ENCODE peak calls at places on chromosomes 7 and 10, in nine cellular contexts. One of them, this sample, is unnamed.

GRCh38 chr7:1848013-1848640 is 178.1 kb downstream of the ELFN1 start:
- DNase-seq in mucosa of descending colon: peak; percentile 12
- DNase-seq in SJSA1: no peak
- DNase-seq in astrocyte of the spinal cord: no peak
- DNase-seq in CD4-positive, CD25-positive, alpha-beta regulatory T cell: no peak
- DNase-seq in cardiac muscle cell: no peak
- DNase-seq in adipocyte: no peak
- DNase-seq in NT2/D1: no peak
- DNase-seq in A549: no peak
- DNase-seq in this sample: no peak

GRCh38 chr7:117809958-117810357 is 63.3 kb downstream of the CTTNBP2 start:
- DNase-seq in mucosa of descending colon: no peak
- DNase-seq in SJSA1: no peak
- DNase-seq in astrocyte of the spinal cord: no peak
- DNase-seq in CD4-positive, CD25-positive, alpha-beta regulatory T cell: no peak
- DNase-seq in cardiac muscle cell: no peak
- DNase-seq in adipocyte: no peak
- DNase-seq in NT2/D1: no peak
- DNase-seq in A549: no peak
- DNase-seq in this sample: no peak

GRCh38 chr7:130793855-130794618 is 60.0 kb upstream of the KLF14 start:
- DNase-seq in mucosa of descending colon: no peak
- DNase-seq in SJSA1: no peak
- DNase-seq in astrocyte of the spinal cord: peak; percentile 51
- DNase-seq in CD4-positive, CD25-positive, alpha-beta regulatory T cell: no peak
- DNase-seq in cardiac muscle cell: peak; percentile 6
- DNase-seq in adipocyte: peak; percentile 59
- DNase-seq in NT2/D1: no peak
- DNase-seq in A549: no peak
- DNase-seq in this sample: no peak

GRCh38 chr7:45589061-45589460 is 14.9 kb downstream of the ADCY1 start:
- DNase-seq in mucosa of descending colon: no peak
- DNase-seq in SJSA1: no peak
- DNase-seq in astrocyte of the spinal cord: no peak
- DNase-seq in CD4-positive, CD25-positive, alpha-beta regulatory T cell: no peak
- DNase-seq in cardiac muscle cell: no peak
- DNase-seq in adipocyte: no peak
- DNase-seq in NT2/D1: no peak
- DNase-seq in A549: no peak
- DNase-seq in this sample: no peak

GRCh38 chr10:23391817-23392216 is 47.1 kb upstream of the OTUD1 start:
- DNase-seq in mucosa of descending colon: no peak
- DNase-seq in SJSA1: no peak
- DNase-seq in astrocyte of the spinal cord: no peak
- DNase-seq in CD4-positive, CD25-positive, alpha-beta regulatory T cell: no peak
- DNase-seq in cardiac muscle cell: no peak
- DNase-seq in adipocyte: no peak
- DNase-seq in NT2/D1: no peak
- DNase-seq in A549: no peak
- DNase-seq in this sample: no peak

GRCh38 chr7:73828107-73828803 is 2.5 kb upstream of the CLDN4 start:
- DNase-seq in mucosa of descending colon: peak; percentile 88
- DNase-seq in SJSA1: no peak
- DNase-seq in astrocyte of the spinal cord: no peak
- DNase-seq in CD4-positive, CD25-positive, alpha-beta regulatory T cell: no peak
- DNase-seq in cardiac muscle cell: peak; percentile 40
- DNase-seq in adipocyte: no peak
- DNase-seq in NT2/D1: no peak
- DNase-seq in A549: peak; percentile 67
- DNase-seq in this sample: peak; percentile 99

GRCh38 chr7:137609500-137609899 is 237.3 kb downstream of the DGKI start:
- DNase-seq in mucosa of descending colon: no peak
- DNase-seq in SJSA1: no peak
- DNase-seq in astrocyte of the spinal cord: peak; percentile 10
- DNase-seq in CD4-positive, CD25-positive, alpha-beta regulatory T cell: no peak
- DNase-seq in cardiac muscle cell: peak; percentile 25
- DNase-seq in adipocyte: no peak
- DNase-seq in NT2/D1: no peak
- DNase-seq in A549: no peak
- DNase-seq in this sample: no peak

GRCh38 chr7:152512711-152513110 is 76.9 kb upstream of the KMT2C start:
- DNase-seq in mucosa of descending colon: no peak
- DNase-seq in SJSA1: no peak
- DNase-seq in astrocyte of the spinal cord: no peak
- DNase-seq in CD4-positive, CD25-positive, alpha-beta regulatory T cell: peak; percentile 20
- DNase-seq in cardiac muscle cell: no peak
- DNase-seq in adipocyte: no peak
- DNase-seq in NT2/D1: no peak
- DNase-seq in A549: no peak
- DNase-seq in this sample: no peak

GRCh38 chr7:31373337-31374289 is 33.1 kb upstream of the NEUROD6 start:
- DNase-seq in mucosa of descending colon: no peak
- DNase-seq in SJSA1: peak; percentile 56
- DNase-seq in astrocyte of the spinal cord: peak; percentile 45
- DNase-seq in CD4-positive, CD25-positive, alpha-beta regulatory T cell: no peak
- DNase-seq in cardiac muscle cell: peak; percentile 65
- DNase-seq in adipocyte: peak; percentile 54
- DNase-seq in NT2/D1: peak; percentile 89
- DNase-seq in A549: peak; percentile 76
- DNase-seq in this sample: peak; percentile 22

GRCh38 chr7:18212788-18213187 is 185.1 kb upstream of the PRPS1L1 start:
- DNase-seq in mucosa of descending colon: no peak
- DNase-seq in SJSA1: no peak
- DNase-seq in astrocyte of the spinal cord: peak; percentile 26
- DNase-seq in CD4-positive, CD25-positive, alpha-beta regulatory T cell: no peak
- DNase-seq in cardiac muscle cell: peak; percentile 79
- DNase-seq in adipocyte: peak; percentile 95
- DNase-seq in NT2/D1: no peak
- DNase-seq in A549: no peak
- DNase-seq in this sample: no peak

GRCh38 chr7:85464042-85464651 is 277.3 kb upstream of the SEMA3D start:
- DNase-seq in mucosa of descending colon: no peak
- DNase-seq in SJSA1: no peak
- DNase-seq in astrocyte of the spinal cord: peak; percentile 19
- DNase-seq in CD4-positive, CD25-positive, alpha-beta regulatory T cell: no peak
- DNase-seq in cardiac muscle cell: peak; percentile 28
- DNase-seq in adipocyte: peak; percentile 58
- DNase-seq in NT2/D1: no peak
- DNase-seq in A549: no peak
- DNase-seq in this sample: no peak

GRCh38 chr7:100064162-100064561 is 14.6 kb downstream of the ZSCAN21 start:
- DNase-seq in mucosa of descending colon: no peak
- DNase-seq in SJSA1: no peak
- DNase-seq in astrocyte of the spinal cord: no peak
- DNase-seq in CD4-positive, CD25-positive, alpha-beta regulatory T cell: no peak
- DNase-seq in cardiac muscle cell: no peak
- DNase-seq in adipocyte: no peak
- DNase-seq in NT2/D1: no peak
- DNase-seq in A549: no peak
- DNase-seq in this sample: no peak

GRCh38 chr7:37690206-37690605 is 6.6 kb downstream of the GPR141 start:
- DNase-seq in mucosa of descending colon: no peak
- DNase-seq in SJSA1: no peak
- DNase-seq in astrocyte of the spinal cord: no peak
- DNase-seq in CD4-positive, CD25-positive, alpha-beta regulatory T cell: no peak
- DNase-seq in cardiac muscle cell: no peak
- DNase-seq in adipocyte: no peak
- DNase-seq in NT2/D1: no peak
- DNase-seq in A549: no peak
- DNase-seq in this sample: no peak
- H3K4me3 ChIP-seq in mucosa of descending colon: no peak overlapping the region
- H3K4me3 ChIP-seq in SJSA1: no peak overlapping the region
- H3K4me3 ChIP-seq in astrocyte of the spinal cord: no peak overlapping the region
- H3K4me3 ChIP-seq in CD4-positive, CD25-positive, alpha-beta regulatory T cell: no peak overlapping the region
- H3K4me3 ChIP-seq in cardiac muscle cell: no peak overlapping the region
- H3K4me3 ChIP-seq in adipocyte: no peak overlapping the region
- H3K4me3 ChIP-seq in NT2/D1: no peak overlapping the region
- H3K4me3 ChIP-seq in A549: no peak overlapping the region
- H3K4me3 ChIP-seq in this sample: no peak overlapping the region

DNA sequence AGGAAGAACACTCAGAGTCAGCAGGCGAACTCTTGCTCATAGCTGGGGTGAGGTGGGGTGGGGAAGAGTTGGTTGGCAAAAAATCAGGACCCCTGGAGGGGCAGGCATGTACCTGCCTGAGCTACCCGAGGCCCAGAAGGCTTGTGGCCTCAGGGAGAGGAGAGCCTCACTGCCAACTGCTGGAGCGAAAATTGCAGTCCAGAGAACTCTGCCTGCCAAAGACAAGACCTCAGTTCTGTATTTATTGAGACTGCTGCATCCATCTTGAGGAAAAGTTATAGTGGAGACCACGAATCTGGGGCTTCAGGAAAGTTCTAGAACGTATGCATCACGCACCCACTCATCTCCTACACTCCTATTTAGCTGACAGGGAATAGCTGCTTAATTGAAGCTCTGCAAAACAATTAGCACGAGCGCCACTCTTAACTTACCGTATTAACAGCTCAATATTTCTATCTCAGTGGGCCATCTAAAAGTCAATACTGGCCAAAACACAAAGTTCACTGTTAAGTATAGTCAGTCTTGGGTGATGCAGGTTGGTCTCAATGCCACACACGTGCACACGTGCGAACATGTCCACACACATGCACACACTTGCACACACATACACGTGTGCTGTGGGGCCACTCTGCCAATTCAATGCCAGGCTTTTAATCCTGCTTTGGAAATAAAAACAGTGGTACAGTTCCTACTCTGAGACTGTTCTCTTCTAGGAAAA is 105.3 kb downstream of the GRB10 start:
- DNase-seq in mucosa of descending colon: no peak
- DNase-seq in SJSA1: no peak
- DNase-seq in astrocyte of the spinal cord: no peak
- DNase-seq in CD4-positive, CD25-positive, alpha-beta regulatory T cell: no peak
- DNase-seq in cardiac muscle cell: no peak
- DNase-seq in adipocyte: no peak
- DNase-seq in NT2/D1: no peak
- DNase-seq in A549: no peak
- DNase-seq in this sample: no peak
- H3K4me3 ChIP-seq in mucosa of descending colon: no peak overlapping the region
- H3K4me3 ChIP-seq in SJSA1: no peak overlapping the region
- H3K4me3 ChIP-seq in astrocyte of the spinal cord: no peak overlapping the region
- H3K4me3 ChIP-seq in CD4-positive, CD25-positive, alpha-beta regulatory T cell: no peak overlapping the region
- H3K4me3 ChIP-seq in cardiac muscle cell: no peak overlapping the region
- H3K4me3 ChIP-seq in adipocyte: no peak overlapping the region
- H3K4me3 ChIP-seq in NT2/D1: no peak overlapping the region
- H3K4me3 ChIP-seq in A549: no peak overlapping the region
- H3K4me3 ChIP-seq in this sample: no peak overlapping the region

GRCh38 chr10:61992059-61992460 is 90.6 kb downstream of the ARID5B start:
- DNase-seq in mucosa of descending colon: no peak
- DNase-seq in SJSA1: no peak
- DNase-seq in astrocyte of the spinal cord: no peak
- DNase-seq in CD4-positive, CD25-positive, alpha-beta regulatory T cell: no peak
- DNase-seq in cardiac muscle cell: peak; percentile 81
- DNase-seq in adipocyte: peak; percentile 50
- DNase-seq in NT2/D1: no peak
- DNase-seq in A549: no peak
- DNase-seq in this sample: no peak

GRCh38 chr10:61994404-61995031 is 93.0 kb downstream of the ARID5B start:
- DNase-seq in mucosa of descending colon: no peak
- DNase-seq in SJSA1: no peak
- DNase-seq in astrocyte of the spinal cord: no peak
- DNase-seq in CD4-positive, CD25-positive, alpha-beta regulatory T cell: no peak
- DNase-seq in cardiac muscle cell: no peak
- DNase-seq in adipocyte: no peak
- DNase-seq in NT2/D1: no peak
- DNase-seq in A549: no peak
- DNase-seq in this sample: no peak

GRCh38 chr10:61995093-61995492 is 93.6 kb downstream of the ARID5B start:
- DNase-seq in mucosa of descending colon: no peak
- DNase-seq in SJSA1: no peak
- DNase-seq in astrocyte of the spinal cord: no peak
- DNase-seq in CD4-positive, CD25-positive, alpha-beta regulatory T cell: no peak
- DNase-seq in cardiac muscle cell: no peak
- DNase-seq in adipocyte: no peak
- DNase-seq in NT2/D1: no peak
- DNase-seq in A549: no peak
- DNase-seq in this sample: no peak

GRCh38 chr10:61992683-61993629 is 91.5 kb downstream of the ARID5B start:
- DNase-seq in mucosa of descending colon: no peak
- DNase-seq in SJSA1: no peak
- DNase-seq in astrocyte of the spinal cord: peak; percentile 90
- DNase-seq in CD4-positive, CD25-positive, alpha-beta regulatory T cell: peak; percentile 87
- DNase-seq in cardiac muscle cell: peak; percentile 97
- DNase-seq in adipocyte: peak; percentile 94
- DNase-seq in NT2/D1: no peak
- DNase-seq in A549: no peak
- DNase-seq in this sample: no peak

GRCh38 chr10:61993676-61994401 is 92.3 kb downstream of the ARID5B start:
- DNase-seq in mucosa of descending colon: no peak
- DNase-seq in SJSA1: no peak
- DNase-seq in astrocyte of the spinal cord: peak; percentile 71
- DNase-seq in CD4-positive, CD25-positive, alpha-beta regulatory T cell: peak; percentile 48
- DNase-seq in cardiac muscle cell: peak; percentile 58
- DNase-seq in adipocyte: peak; percentile 58
- DNase-seq in NT2/D1: no peak
- DNase-seq in A549: no peak
- DNase-seq in this sample: no peak
- H3K4me3 ChIP-seq in mucosa of descending colon: no peak overlapping the region
- H3K4me3 ChIP-seq in SJSA1: no peak overlapping the region
- H3K4me3 ChIP-seq in astrocyte of the spinal cord: no peak overlapping the region
- H3K4me3 ChIP-seq in CD4-positive, CD25-positive, alpha-beta regulatory T cell: peak overlapping the region; percentile 87
- H3K4me3 ChIP-seq in cardiac muscle cell: no peak overlapping the region
- H3K4me3 ChIP-seq in adipocyte: peak overlapping the region; percentile 75
- H3K4me3 ChIP-seq in NT2/D1: no peak overlapping the region
- H3K4me3 ChIP-seq in A549: no peak overlapping the region
- H3K4me3 ChIP-seq in this sample: no peak overlapping the region

DNA sequence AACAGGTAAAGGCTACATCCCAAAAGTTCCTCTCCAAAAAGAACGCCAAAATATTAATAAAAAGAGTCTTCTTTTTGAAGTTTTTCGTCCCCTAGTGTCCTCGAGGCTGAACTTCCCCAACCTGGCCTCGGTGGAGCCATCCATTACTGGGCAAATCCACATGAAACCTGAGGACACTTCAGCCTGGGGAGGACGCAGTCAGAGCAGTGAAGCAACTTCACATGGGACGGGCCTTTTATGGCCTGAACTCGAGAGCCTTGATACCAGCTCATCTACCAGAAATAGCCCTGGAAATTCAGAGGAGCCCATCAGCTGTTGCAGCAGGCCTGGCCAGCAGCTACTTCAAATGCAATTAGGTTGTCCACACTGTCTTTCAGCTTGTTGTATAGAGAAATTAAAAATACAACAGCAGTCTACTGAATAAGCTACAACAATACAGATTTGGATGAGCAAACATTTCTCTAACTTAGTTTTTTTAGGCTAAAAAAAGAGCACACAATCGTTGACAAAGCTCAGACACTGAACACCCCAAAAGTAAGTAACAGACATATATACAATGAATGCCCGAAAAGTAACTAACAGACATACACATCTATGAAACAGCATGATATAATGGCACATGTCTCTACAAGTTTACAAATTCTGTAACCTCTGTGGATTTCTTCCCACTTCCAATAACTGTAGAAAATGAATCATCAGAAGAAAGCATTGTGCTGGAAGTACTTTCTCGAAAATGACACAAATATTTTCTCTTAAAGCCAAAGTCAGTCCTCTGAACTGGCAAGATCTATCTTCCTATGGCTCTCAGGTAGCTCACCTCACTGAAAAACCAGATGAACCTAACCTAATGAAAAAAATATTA is at the start of gene SVIL:
- DNase-seq in mucosa of descending colon: peak; percentile 63
- DNase-seq in SJSA1: no peak
- DNase-seq in astrocyte of the spinal cord: peak; percentile 78
- DNase-seq in CD4-positive, CD25-positive, alpha-beta regulatory T cell: no peak
- DNase-seq in cardiac muscle cell: peak; percentile 71
- DNase-seq in adipocyte: peak; percentile 53
- DNase-seq in NT2/D1: no peak
- DNase-seq in A549: no peak
- DNase-seq in this sample: no peak
- H3K4me3 ChIP-seq in mucosa of descending colon: no peak within 1 kb of the TSS
- H3K4me3 ChIP-seq in SJSA1: no peak within 1 kb of the TSS
- H3K4me3 ChIP-seq in astrocyte of the spinal cord: peak within 1 kb of the TSS; percentile 17
- H3K4me3 ChIP-seq in CD4-positive, CD25-positive, alpha-beta regulatory T cell: peak within 1 kb of the TSS; percentile 13
- H3K4me3 ChIP-seq in cardiac muscle cell: peak within 1 kb of the TSS; percentile 95
- H3K4me3 ChIP-seq in adipocyte: peak within 1 kb of the TSS; percentile 75
- H3K4me3 ChIP-seq in NT2/D1: peak within 1 kb of the TSS; percentile 37
- H3K4me3 ChIP-seq in A549: no peak within 1 kb of the TSS
- H3K4me3 ChIP-seq in this sample: no peak within 1 kb of the TSS

This sample was measured in LNCaP clone FGC.